ENCODE peak calls at places on chromosomes 4 and X, in four cellular contexts. U is heart left ventricle, B is left lung, Q is uterus. N is an unnamed sample.

GRCh38 chr4:128424524-128425195 is 137.0 kb upstream of the PGRMC2 start:
- DNase-seq in U (no peak), B (no peak), Q (no peak), N (peak)

GRCh38 chr4:114599231-114600065 is 841 bp downstream of the UGT8 start:
- DNase-seq in U (no peak), B (peak), Q (no peak), N (no peak)

GRCh38 chr4:176641237-176641636 is 151.5 kb downstream of the VEGFC start:
- DNase-seq in U (no peak), B (no peak), Q (no peak), N (no peak)

GRCh38 chrX:53441531-53442321 is 7.6 kb upstream of the HSD17B10 start:
- DNase-seq in U (peak), B (peak), Q (peak), N (peak)

GRCh38 chrX:104854790-104855340 is 288.9 kb downstream of the IL1RAPL2 start:
- DNase-seq in U (no peak), B (no peak), Q (no peak), N (no peak)

GRCh38 chr4:8315343-8316250 is 46.0 kb downstream of the HTRA3 start:
- DNase-seq in U (peak), B (peak), Q (peak), N (peak)

GRCh38 chrX:3160771-3161170 is 119.5 kb downstream of the ARSF start:
- DNase-seq in U (no peak), B (no peak), Q (no peak), N (no peak)

GRCh38 chrX:19810809-19811208 is 76.6 kb downstream of the SH3KBP1 start:
- DNase-seq in U (no peak), B (no peak), Q (no peak), N (peak)

GRCh38 chr4:186621959-186622553 is 66.7 kb upstream of the MTNR1A start:
- DNase-seq in U (no peak), B (no peak), Q (no peak), N (peak)

GRCh38 chrX:118552501-118552900 is 56.9 kb downstream of the DOCK11 start:
- DNase-seq in U (no peak), B (no peak), Q (no peak), N (peak)

GRCh38 chr4:71495454-71495853 is 156.6 kb downstream of the SLC4A4 start:
- DNase-seq in U (no peak), B (no peak), Q (no peak), N (no peak)

GRCh38 chrX:33188286-33188685 is 23.1 kb downstream of the DMD start:
- DNase-seq in U (no peak), B (no peak), Q (no peak), N (no peak)

GRCh38 chr4:147853706-147854105 is 121.8 kb downstream of the ARHGAP10 start:
- DNase-seq in U (no peak), B (no peak), Q (no peak), N (no peak)

GRCh38 chr4:67332627-67333026 is 212.7 kb downstream of the CENPC start:
- DNase-seq in U (no peak), B (no peak), Q (no peak), N (peak)

GRCh38 chrX:116667760-116668159 is 205.0 kb upstream of the CT83 start:
- DNase-seq in U (peak), B (no peak), Q (no peak), N (no peak)

GRCh38 chrX:57573754-57574153 is 18.1 kb upstream of the ZXDB start:
- DNase-seq in U (no peak), B (no peak), Q (no peak), N (peak)

GRCh38 chr4:140152760-140153418 is 1.1 kb downstream of the MAML3 start:
- DNase-seq in U (peak), B (peak), Q (peak), N (peak)

DNA sequence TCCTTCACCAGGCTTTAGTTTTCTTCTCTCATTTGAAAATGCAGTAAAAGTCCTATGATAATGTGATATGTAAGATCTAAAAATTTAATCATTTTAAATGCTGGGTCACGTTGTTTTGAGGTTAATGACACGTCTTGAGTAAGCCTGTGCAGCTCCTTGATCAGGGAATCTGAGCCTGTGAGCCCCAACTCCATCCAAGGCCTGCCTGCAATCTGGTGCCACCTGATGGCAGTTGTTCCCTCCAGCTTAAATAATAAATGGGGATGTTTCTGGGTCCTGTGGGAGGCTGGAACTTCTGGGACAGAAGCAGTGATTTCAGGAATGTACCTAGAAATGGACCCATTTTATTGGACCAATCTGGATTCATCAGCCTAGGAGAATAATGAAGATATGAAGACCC is 455.4 kb upstream of the ADGRL3 start:
- DNase-seq in U (no peak), B (no peak), Q (no peak), N (peak)
- TF ChIP-seq CTCF in U (no peak), B (no peak), Q (no peak), N (peak)

GRCh38 chr4:687975-688694 is 816 bp downstream of the SLC49A3 start:
- DNase-seq in U (no peak), B (peak), Q (no peak), N (no peak)

GRCh38 chr4:687048-687974 is 1.6 kb downstream of the SLC49A3 start:
- DNase-seq in U (peak), B (peak), Q (peak), N (peak)

GRCh38 chr4:686371-687040 is 2.4 kb downstream of the SLC49A3 start:
- DNase-seq in U (peak), B (peak), Q (no peak), N (no peak)

GRCh38 chr4:688695-689497 is at the start of gene SLC49A3:
- DNase-seq in U (peak), B (peak), Q (no peak), N (no peak)

GRCh38 chr4:689498-690122 is 659 bp upstream of the SLC49A3 start:
- DNase-seq in U (no peak), B (peak), Q (no peak), N (no peak)
- H3K4me3 ChIP-seq in U (peak), B (peak), Q (no peak), N (peak)

DNA sequence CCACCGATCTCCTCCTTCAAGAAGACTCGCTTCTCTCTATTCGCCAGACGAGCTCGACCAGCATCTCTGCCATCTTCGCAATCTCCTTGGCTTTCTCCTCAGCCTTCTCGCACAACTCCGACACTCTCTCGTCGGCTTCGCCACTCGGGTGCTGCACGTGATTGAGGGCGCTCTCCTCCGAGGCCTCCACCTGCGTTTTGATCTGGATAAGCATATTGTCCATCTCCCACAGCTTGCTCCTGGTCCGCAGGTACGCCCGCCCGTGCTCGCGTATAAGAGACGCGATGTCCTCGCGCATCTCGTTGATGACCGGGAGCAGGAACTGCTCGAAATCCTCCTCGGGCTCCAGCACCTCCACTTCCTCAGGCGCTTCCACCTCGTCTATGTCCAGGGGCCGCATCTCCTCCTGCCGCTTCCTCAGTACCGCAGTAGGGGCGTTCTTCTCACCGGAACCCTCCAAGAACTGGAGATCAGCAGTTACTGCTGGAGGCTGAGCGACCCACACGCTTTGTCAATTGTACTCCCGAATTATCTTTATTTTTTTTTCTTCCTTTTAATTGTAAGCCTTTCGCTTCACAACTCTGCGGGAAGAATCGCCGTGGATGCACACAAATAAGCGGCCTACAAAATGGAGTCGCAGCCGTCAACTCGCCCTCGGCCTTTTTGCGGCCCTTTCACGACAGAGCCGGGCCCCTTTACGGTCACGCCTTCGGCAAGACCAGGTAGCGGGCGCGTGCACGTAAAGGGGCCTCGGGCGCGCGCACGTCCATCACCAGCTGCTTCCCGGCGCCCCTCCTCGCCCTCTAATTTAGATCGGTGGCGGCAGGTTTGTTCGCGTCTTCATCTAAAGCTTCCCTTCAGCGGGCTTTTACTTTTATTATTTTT is at the start of gene MRFAP1L1:
- DNase-seq in U (peak), B (peak), Q (peak), N (peak)
- TF ChIP-seq CTCF in U (no peak), B (no peak), Q (peak), N (peak)

GRCh38 chrX:23785564-23785963 is 2.6 kb downstream of the SAT1 start:
- DNase-seq in U (no peak), B (no peak), Q (no peak), N (peak)
- H3K4me3 ChIP-seq in U (peak), B (peak), Q (no peak), N (peak)

DNA sequence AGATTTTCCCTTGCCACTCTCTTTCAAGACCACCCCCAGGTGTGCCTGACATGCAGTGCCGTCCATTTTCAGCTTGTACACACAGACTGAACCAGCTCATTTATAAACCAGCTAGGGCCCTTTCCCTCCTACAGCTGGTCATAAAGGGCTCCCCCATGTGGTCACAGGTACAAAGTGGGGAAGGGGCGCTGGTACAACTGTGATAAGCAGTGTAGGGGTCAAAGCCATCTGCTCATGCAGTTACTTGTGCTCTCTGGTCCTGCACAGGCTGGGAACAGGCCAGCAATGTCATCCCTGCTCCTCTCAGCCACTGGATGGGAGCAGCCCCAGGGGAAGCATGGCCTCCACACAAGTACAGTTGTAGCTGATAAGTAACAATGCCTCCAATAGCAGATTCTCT is 20.6 kb downstream of the GABRQ start:
- DNase-seq in U (no peak), B (no peak), Q (no peak), N (no peak)
- TF ChIP-seq CTCF in U (no peak), B (no peak), Q (no peak), N (no peak)

N was measured in choroid plexus epithelial cell.